ENCODE peak calls at places on chromosome 21, in five cellular contexts. E, O, A, U and L are unnamed samples.

GRCh38 chr21:28224191-28224755 is 768.4 kb downstream of the LTN1 start:
- DNase-seq in E (no peak), O (no peak), A (no peak), U (no peak), L (no peak)

GRCh38 chr21:36141513-36141925 is 6.6 kb downstream of the CBR3 start:
- DNase-seq in E (peak; percentile 90), O (peak; percentile 81), A (peak; percentile 98), U (peak; percentile 87), L (peak; percentile 83)

GRCh38 chr21:36839123-36839522 is 127.3 kb downstream of the HLCS start:
- DNase-seq in E (no peak), O (no peak), A (no peak), U (no peak), L (no peak)

GRCh38 chr21:33339135-33339534 is 14.4 kb downstream of the IFNAR1 start:
- DNase-seq in E (no peak), O (no peak), A (no peak), U (no peak), L (no peak)

GRCh38 chr21:45544449-45545235 is 2.4 kb upstream of the SLC19A1 start:
- DNase-seq in E (no peak), O (no peak), A (no peak), U (peak; percentile 7), L (no peak)

GRCh38 chr21:34093083-34093482 is 19.7 kb downstream of the MRPS6 start:
- DNase-seq in E (no peak), O (no peak), A (no peak), U (no peak), L (no peak)

GRCh38 chr21:42107177-42107880 is 36.2 kb downstream of the UMODL1 start:
- DNase-seq in E (no peak), O (no peak), A (no peak), U (no peak), L (no peak)

GRCh38 chr21:43701936-43702784 is 16.8 kb upstream of the PDXK start:
- DNase-seq in E (no peak), O (no peak), A (no peak), U (no peak), L (no peak)

GRCh38 chr21:42024261-42024877 is 14.2 kb upstream of the ZBTB21 start:
- DNase-seq in E (no peak), O (no peak), A (no peak), U (no peak), L (no peak)